ENCODE peak calls at places on chromosome 20, in six cellular contexts. J is activated gamma-delta T cell treated with Interleukin-2 at 50 U/mL for 16 hours; U is T-helper 2 cell; C is HTR-8/SVneo; Z is kidney; G is stimulated activated CD4-positive, alpha-beta T cell treated with anti-CD3 and anti-CD28 coated beads, Interleukin-2, amount 100 ng/mL, for 24 hours. F is an unnamed sample.
A peak's percentile ranks its signal among the peaks of the same experiment; 100 is the strongest.

GRCh38 chr20:8602389-8603116 is 466.3 kb upstream of the PLCB4 start:
- DNase-seq in J (no peak), U (no peak), C (no peak), Z (no peak), G (no peak), F (no peak)

GRCh38 chr20:57651977-57652864 is 32.0 kb upstream of the ZBP1 start:
- DNase-seq in J (no peak), U (no peak), C (no peak), Z (peak; percentile 71), G (no peak), F (no peak)

GRCh38 chr20:52049001-52049731 is 142.4 kb downstream of the ZFP64 start:
- DNase-seq in J (no peak), U (no peak), C (no peak), Z (no peak), G (no peak), F (no peak)

GRCh38 chr20:19936801-19937583 is 80.2 kb upstream of the NAA20 start:
- DNase-seq in J (no peak), U (no peak), C (no peak), Z (no peak), G (peak; percentile 20), F (no peak)

GRCh38 chr20:1819311-1820136 is 75.7 kb upstream of the SIRPA start:
- DNase-seq in J (no peak), U (no peak), C (no peak), Z (no peak), G (no peak), F (no peak)

GRCh38 chr20:41030536-41031242 is 2.1 kb downstream of the TOP1 start:
- DNase-seq in J (no peak), U (no peak), C (no peak), Z (no peak), G (no peak), F (no peak)

GRCh38 chr20:51732454-51732791 is 35.8 kb downstream of the ATP9A start:
- DNase-seq in J (no peak), U (no peak), C (no peak), Z (no peak), G (no peak), F (no peak)

GRCh38 chr20:49983123-49983847 is 505 bp downstream of the SNAI1 start:
- DNase-seq in J (no peak), U (no peak), C (no peak), Z (no peak), G (no peak), F (no peak)

GRCh38 chr20:62611012-62611411 is 31.3 kb upstream of the SLCO4A1 start:
- DNase-seq in J (no peak), U (no peak), C (no peak), Z (no peak), G (no peak), F (no peak)

GRCh38 chr20:57708694-57709673 is 831 bp downstream of the PMEPA1 start:
- DNase-seq in J (peak; percentile 37), U (no peak), C (peak; percentile 50), Z (peak; percentile 81), G (peak; percentile 18), F (no peak)

GRCh38 chr20:62111148-62111547 is 11.1 kb upstream of the LSM14B start:
- DNase-seq in J (no peak), U (no peak), C (no peak), Z (no peak), G (no peak), F (no peak)

GRCh38 chr20:57439432-57439831 is 48.2 kb downstream of the RBM38 start:
- DNase-seq in J (no peak), U (no peak), C (no peak), Z (peak; percentile 86), G (no peak), F (peak; percentile 77)

GRCh38 chr20:32582659-32583580 is 2.2 kb downstream of the NOL4L start:
- DNase-seq in J (peak; percentile 17), U (no peak), C (no peak), Z (peak; percentile 72), G (peak; percentile 36), F (peak; percentile 21)

GRCh38 chr20:64051532-64052325 is 2.3 kb upstream of the SOX18 start:
- DNase-seq in J (no peak), U (no peak), C (no peak), Z (peak; percentile 92), G (no peak), F (no peak)

F was measured in DMS79.